ENCODE peak calls at places on chromosomes 1 and 21, in six cellular contexts. One of them, this sample, is unnamed.

GRCh38 chr1:91650764-91651163 is 150.1 kb downstream of the CDC7 start:
- DNase-seq in GM12891: no peak
- DNase-seq in HepG2: no peak
- DNase-seq in SK-N-SH: no peak
- DNase-seq in H1: no peak
- DNase-seq in K562: peak; percentile 47
- DNase-seq in this sample: no peak

GRCh38 chr1:221919341-221919740 is 177.5 kb upstream of the DUSP10 start:
- DNase-seq in GM12891: no peak
- DNase-seq in H1: no peak
- DNase-seq in K562: no peak
- DNase-seq in HepG2: no peak
- DNase-seq in SK-N-SH: no peak
- DNase-seq in this sample: no peak

GRCh38 chr1:213415686-213416380 is 364.8 kb downstream of the RPS6KC1 start:
- DNase-seq in H1: no peak
- DNase-seq in K562: no peak
- DNase-seq in GM12891: no peak
- DNase-seq in SK-N-SH: no peak
- DNase-seq in HepG2: no peak
- DNase-seq in this sample: no peak

GRCh38 chr1:59672851-59673574 is 141.7 kb upstream of the HOOK1 start:
- DNase-seq in SK-N-SH: no peak
- DNase-seq in GM12891: no peak
- DNase-seq in K562: no peak
- DNase-seq in H1: no peak
- DNase-seq in HepG2: peak; percentile 63
- DNase-seq in this sample: no peak

GRCh38 chr1:108691128-108691885 is 803 bp upstream of the PRPF38B start:
- DNase-seq in HepG2: no peak
- DNase-seq in SK-N-SH: no peak
- DNase-seq in GM12891: no peak
- DNase-seq in K562: peak; percentile 67
- DNase-seq in H1: no peak
- DNase-seq in this sample: no peak

GRCh38 chr1:53599461-53599860 is 139.5 kb downstream of the GLIS1 start:
- DNase-seq in K562: no peak
- DNase-seq in GM12891: no peak
- DNase-seq in SK-N-SH: no peak
- DNase-seq in H1: no peak
- DNase-seq in HepG2: no peak
- DNase-seq in this sample: no peak

GRCh38 chr1:21520899-21521716 is 11.9 kb downstream of the ALPL start:
- DNase-seq in H1: no peak
- DNase-seq in K562: no peak
- DNase-seq in SK-N-SH: no peak
- DNase-seq in HepG2: no peak
- DNase-seq in GM12891: no peak
- DNase-seq in this sample: no peak

GRCh38 chr1:14593279-14593678 is 5.2 kb upstream of the KAZN start:
- DNase-seq in HepG2: no peak
- DNase-seq in GM12891: no peak
- DNase-seq in H1: no peak
- DNase-seq in SK-N-SH: no peak
- DNase-seq in K562: no peak
- DNase-seq in this sample: no peak

GRCh38 chr1:185595835-185596667 is 138.1 kb upstream of the HMCN1 start:
- DNase-seq in GM12891: peak; percentile 14
- DNase-seq in H1: peak; percentile 77
- DNase-seq in SK-N-SH: peak; percentile 46
- DNase-seq in HepG2: peak; percentile 46
- DNase-seq in K562: peak; percentile 73
- DNase-seq in this sample: peak; percentile 10

GRCh38 chr1:156961709-156962108 is 41.3 kb downstream of the LRRC71 start:
- DNase-seq in HepG2: no peak
- DNase-seq in GM12891: no peak
- DNase-seq in K562: peak; percentile 25
- DNase-seq in H1: no peak
- DNase-seq in SK-N-SH: no peak
- DNase-seq in this sample: no peak

GRCh38 chr1:169483500-169483966 is 2.2 kb downstream of the SLC19A2 start:
- DNase-seq in SK-N-SH: no peak
- DNase-seq in HepG2: peak; percentile 72
- DNase-seq in GM12891: no peak
- DNase-seq in H1: no peak
- DNase-seq in K562: peak; percentile 72
- DNase-seq in this sample: no peak

GRCh38 chr1:175520186-175520585 is 223.2 kb downstream of the TNR start:
- DNase-seq in H1: no peak
- DNase-seq in HepG2: no peak
- DNase-seq in K562: no peak
- DNase-seq in SK-N-SH: no peak
- DNase-seq in GM12891: no peak
- DNase-seq in this sample: no peak

DNA sequence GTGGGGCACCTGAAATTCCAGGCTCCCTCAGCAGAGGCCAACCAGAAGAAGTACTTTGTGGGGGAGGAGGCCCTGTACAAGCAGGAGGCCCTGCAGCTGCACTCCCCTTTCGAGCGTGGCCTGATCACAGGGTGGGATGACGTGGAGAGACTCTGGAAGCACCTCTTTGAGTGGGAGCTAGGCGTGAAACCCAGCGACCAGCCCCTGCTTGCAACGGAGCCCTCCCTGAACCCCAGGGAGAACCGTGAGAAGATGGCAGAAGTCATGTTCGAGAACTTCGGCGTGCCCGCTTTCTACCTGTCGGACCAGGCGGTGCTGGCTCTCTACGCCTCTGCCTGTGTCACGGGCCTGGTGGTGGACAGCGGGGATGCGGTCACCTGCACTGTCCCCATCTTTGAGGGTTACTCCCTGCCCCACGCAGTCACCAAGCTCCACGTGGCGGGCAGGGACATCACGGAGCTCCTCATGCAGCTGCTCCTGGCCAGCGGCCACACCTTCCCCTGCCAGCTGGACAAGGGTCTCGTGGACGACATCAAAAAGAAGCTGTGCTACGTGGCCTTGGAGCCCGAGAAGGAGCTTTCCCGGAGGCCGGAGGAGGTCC is 634 bp downstream of the ACTRT2 start:
- DNase-seq in HepG2: no peak
- DNase-seq in H1: no peak
- DNase-seq in GM12891: no peak
- DNase-seq in SK-N-SH: no peak
- DNase-seq in K562: no peak
- DNase-seq in this sample: no peak
- TF ChIP-seq TAF1 in HepG2: no peak
- TF ChIP-seq TAF1 in H1: no peak
- TF ChIP-seq TAF1 in GM12891: no peak
- TF ChIP-seq TAF1 in SK-N-SH: no peak
- TF ChIP-seq TAF1 in K562: no peak
- TF ChIP-seq TAF1 in this sample: no peak

DNA sequence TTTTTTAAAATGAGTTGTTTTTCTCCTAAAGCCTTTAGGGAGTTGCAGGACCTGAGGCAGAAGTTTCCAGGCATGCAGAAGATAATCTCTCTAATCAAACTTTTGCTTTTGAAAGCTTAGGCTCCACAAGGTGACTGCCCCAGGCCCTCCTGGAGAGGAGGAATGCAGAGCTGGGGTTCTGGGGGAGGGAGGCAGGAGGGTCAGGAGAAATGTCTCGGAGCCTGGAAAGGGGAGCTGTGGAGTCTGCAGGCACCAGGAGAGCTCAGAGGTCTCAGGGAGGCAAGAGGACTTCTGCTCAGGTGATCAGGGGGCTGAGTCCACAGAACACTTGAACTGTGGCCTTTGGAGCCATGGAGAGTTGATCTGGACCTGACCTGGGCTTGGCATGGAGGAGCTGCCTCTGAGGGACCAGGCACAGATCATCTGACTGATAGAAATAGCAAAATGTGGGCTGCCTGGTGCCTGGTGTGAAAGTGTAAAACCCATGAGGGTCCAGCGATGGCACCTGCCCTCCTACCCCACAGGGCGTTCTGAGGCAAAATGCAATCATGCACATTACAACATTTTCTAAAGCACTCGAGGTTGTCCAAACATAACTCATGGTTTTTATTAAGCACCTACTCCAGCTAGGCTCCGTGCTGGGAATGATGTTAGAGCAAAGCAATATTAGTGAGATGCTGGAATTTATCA is 10.0 kb upstream of the ABCG1 start:
- DNase-seq in SK-N-SH: no peak
- DNase-seq in GM12891: no peak
- DNase-seq in HepG2: no peak
- DNase-seq in K562: no peak
- DNase-seq in H1: no peak
- DNase-seq in this sample: no peak
- TF ChIP-seq TAF1 in SK-N-SH: no peak
- TF ChIP-seq TAF1 in GM12891: no peak
- TF ChIP-seq TAF1 in HepG2: no peak
- TF ChIP-seq TAF1 in K562: no peak
- TF ChIP-seq TAF1 in H1: no peak
- TF ChIP-seq TAF1 in this sample: no peak

GRCh38 chr1:205504311-205505075 is at the start of gene CDK18:
- DNase-seq in K562: no peak
- DNase-seq in SK-N-SH: peak; percentile 88
- DNase-seq in H1: peak; percentile 85
- DNase-seq in GM12891: no peak
- DNase-seq in HepG2: peak; percentile 78
- DNase-seq in this sample: no peak
- TF ChIP-seq TAF1 in K562: no peak
- TF ChIP-seq TAF1 in SK-N-SH: no peak
- TF ChIP-seq TAF1 in H1: peak; percentile 30
- TF ChIP-seq TAF1 in GM12891: no peak
- TF ChIP-seq TAF1 in HepG2: peak; percentile 60
- TF ChIP-seq TAF1 in this sample: no peak

GRCh38 chr1:162062542-162063015 is 6.9 kb upstream of the NOS1AP start:
- DNase-seq in K562: no peak
- DNase-seq in SK-N-SH: peak; percentile 70
- DNase-seq in HepG2: no peak
- DNase-seq in H1: no peak
- DNase-seq in GM12891: no peak
- DNase-seq in this sample: no peak

GRCh38 chr1:162060314-162060713 is 9.2 kb upstream of the NOS1AP start:
- DNase-seq in H1: no peak
- DNase-seq in SK-N-SH: no peak
- DNase-seq in K562: no peak
- DNase-seq in GM12891: no peak
- DNase-seq in HepG2: no peak
- DNase-seq in this sample: no peak

GRCh38 chr1:162069334-162070093 is at the start of gene NOS1AP:
- DNase-seq in SK-N-SH: peak; percentile 95
- DNase-seq in HepG2: peak; percentile 59
- DNase-seq in GM12891: peak; percentile 87
- DNase-seq in K562: peak; percentile 83
- DNase-seq in H1: peak; percentile 89
- DNase-seq in this sample: peak; percentile 79

GRCh38 chr1:162070094-162070748 is 730 bp downstream of the NOS1AP start:
- DNase-seq in GM12891: no peak
- DNase-seq in SK-N-SH: no peak
- DNase-seq in HepG2: no peak
- DNase-seq in K562: no peak
- DNase-seq in H1: no peak
- DNase-seq in this sample: no peak

DNA sequence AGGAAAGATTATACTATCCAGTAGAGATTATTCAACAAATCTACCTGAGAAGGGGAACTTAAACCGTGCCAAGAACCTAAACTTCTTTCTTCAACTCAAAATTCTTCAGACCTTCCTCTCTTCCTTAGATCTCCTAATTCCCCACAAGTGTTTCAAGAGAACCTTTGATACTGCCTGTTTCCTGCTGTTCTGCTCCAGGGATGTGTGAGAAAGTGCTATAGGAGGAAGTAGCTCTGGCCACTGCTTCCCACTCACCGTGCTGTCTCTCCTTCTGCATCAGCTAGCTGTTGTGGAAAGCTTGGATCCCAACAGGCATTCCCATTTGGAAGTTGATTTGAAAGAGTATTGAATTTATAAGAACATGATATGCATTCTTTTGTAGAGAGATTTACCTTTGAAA is 4.5 kb upstream of the NOS1AP start:
- DNase-seq in GM12891: no peak
- DNase-seq in HepG2: no peak
- DNase-seq in K562: no peak
- DNase-seq in H1: no peak
- DNase-seq in SK-N-SH: no peak
- DNase-seq in this sample: no peak
- TF ChIP-seq TAF1 in GM12891: no peak
- TF ChIP-seq TAF1 in HepG2: no peak
- TF ChIP-seq TAF1 in K562: no peak
- TF ChIP-seq TAF1 in H1: no peak
- TF ChIP-seq TAF1 in SK-N-SH: no peak
- TF ChIP-seq TAF1 in this sample: no peak

GRCh38 chr21:25658427-25658980 is 19.4 kb downstream of the JAM2 start:
- DNase-seq in K562: no peak
- DNase-seq in H1: no peak
- DNase-seq in SK-N-SH: no peak
- DNase-seq in HepG2: no peak
- DNase-seq in GM12891: no peak
- DNase-seq in this sample: no peak
- TF ChIP-seq TAF1 in K562: no peak
- TF ChIP-seq TAF1 in H1: no peak
- TF ChIP-seq TAF1 in SK-N-SH: no peak
- TF ChIP-seq TAF1 in HepG2: no peak
- TF ChIP-seq TAF1 in GM12891: no peak
- TF ChIP-seq TAF1 in this sample: no peak

DNA sequence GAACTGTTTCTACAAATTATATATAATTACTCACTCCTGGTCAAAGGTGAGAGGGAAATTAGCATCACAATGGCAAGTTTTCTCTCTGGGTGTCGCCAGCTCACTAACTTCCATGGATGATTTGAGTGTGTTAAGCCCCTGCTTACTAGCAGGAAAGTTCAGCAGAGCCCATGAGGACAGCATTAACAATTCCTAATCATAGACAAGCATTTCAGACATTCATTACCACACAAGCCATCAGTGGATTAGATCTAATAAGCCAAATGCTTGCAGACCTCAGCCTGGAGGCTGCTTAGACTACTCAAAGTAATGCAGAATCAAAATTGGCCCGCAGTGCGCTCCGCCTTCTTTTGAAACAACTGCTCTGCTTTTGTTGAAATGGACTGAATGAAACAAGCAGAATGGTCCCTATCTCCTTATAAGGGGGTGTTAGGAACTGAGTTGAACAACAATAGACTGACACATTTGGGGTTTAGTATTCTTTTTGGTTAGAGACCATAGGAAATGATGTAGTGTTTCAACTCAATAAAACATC is 54.4 kb downstream of the GORAB start:
- DNase-seq in K562: no peak
- DNase-seq in GM12891: no peak
- DNase-seq in SK-N-SH: no peak
- DNase-seq in HepG2: no peak
- DNase-seq in H1: no peak
- DNase-seq in this sample: no peak
- TF ChIP-seq TAF1 in K562: no peak
- TF ChIP-seq TAF1 in GM12891: no peak
- TF ChIP-seq TAF1 in SK-N-SH: no peak
- TF ChIP-seq TAF1 in HepG2: no peak
- TF ChIP-seq TAF1 in H1: no peak
- TF ChIP-seq TAF1 in this sample: no peak

This sample was measured in GM12892.